ENCODE peak calls at places on chromosomes 4 and X, in six cellular contexts. Z is testis, D is A549, V is NCI-H526 treated with DMSO at 0.1 percent for 48 hours, I is bronchial epithelial cell, L is cardiac fibroblast. S is an unnamed sample.
A peak's percentile ranks its signal among the peaks of the same experiment; 100 is the strongest.

GRCh38 chrX:39427492-39428289 is 626.4 kb downstream of the MID1IP1 start:
- DNase-seq in Z (no peak), D (peak; percentile 7), V (no peak), I (peak; percentile 64), L (peak; percentile 48), S (peak; percentile 74)

GRCh38 chr4:7045961-7046921 is 3.1 kb downstream of the TADA2B start:
- DNase-seq in Z (no peak), D (no peak), V (no peak), I (no peak), L (no peak), S (peak; percentile 93)

GRCh38 chrX:26845051-26845450 is 618.1 kb downstream of the PPP4R3C start:
- DNase-seq in Z (peak; percentile 17), D (no peak), V (no peak), I (no peak), L (peak; percentile 58), S (no peak)

GRCh38 chr4:187480146-187481145 is 515.1 kb upstream of the ZFP42 start:
- DNase-seq in Z (peak; percentile 32), D (no peak), V (peak; percentile 36), I (peak; percentile 85), L (peak; percentile 57), S (no peak)

GRCh38 chrX:119692241-119693031 is 532 bp downstream of the SEPTIN6 start:
- DNase-seq in Z (peak; percentile 27), D (peak; percentile 37), V (peak; percentile 41), I (peak; percentile 18), L (peak; percentile 53), S (peak; percentile 23)

GRCh38 chr4:67019670-67020069 is 525.6 kb downstream of the CENPC start:
- DNase-seq in Z (no peak), D (no peak), V (no peak), I (no peak), L (peak; percentile 13), S (no peak)

GRCh38 chrX:71659959-71660358 is 7.4 kb upstream of the LOC101059915 start:
- DNase-seq in Z (no peak), D (no peak), V (no peak), I (no peak), L (no peak), S (no peak)

GRCh38 chrX:102959471-102959870 is 22.4 kb downstream of the RAB40AL start:
- DNase-seq in Z (no peak), D (no peak), V (no peak), I (peak; percentile 36), L (peak; percentile 81), S (peak; percentile 29)

GRCh38 chrX:2514131-2514530 is 13.4 kb upstream of the DHRSX start:
- DNase-seq in Z (no peak), D (no peak), V (no peak), I (no peak), L (no peak), S (no peak)

GRCh38 chr4:1794809-1795303 is 1.8 kb downstream of the FGFR3 start:
- DNase-seq in Z (no peak), D (no peak), V (no peak), I (no peak), L (no peak), S (no peak)

GRCh38 chr4:86114563-86114962 is 245.3 kb downstream of the MAPK10 start:
- DNase-seq in Z (no peak), D (no peak), V (no peak), I (no peak), L (no peak), S (no peak)

GRCh38 chrX:41720125-41720780 is 3.7 kb upstream of the GPR82 start:
- DNase-seq in Z (no peak), D (no peak), V (no peak), I (peak; percentile 12), L (peak; percentile 54), S (peak; percentile 4)

GRCh38 chrX:154598656-154599055 is 13.7 kb downstream of the CTAG1A start:
- DNase-seq in Z (no peak), D (no peak), V (no peak), I (no peak), L (no peak), S (no peak)

GRCh38 chr4:159280442-159281172 is 177.7 kb downstream of the RAPGEF2 start:
- DNase-seq in Z (no peak), D (peak; percentile 74), V (no peak), I (no peak), L (no peak), S (peak; percentile 39)

GRCh38 chr4:139556071-139556734 is at the start of gene SETD7:
- DNase-seq in Z (peak; percentile 84), D (peak; percentile 77), V (peak; percentile 52), I (peak; percentile 69), L (peak; percentile 80), S (peak; percentile 86)

GRCh38 chr4:53596901-53597300 is 5.6 kb upstream of the LNX1 start:
- DNase-seq in Z (no peak), D (no peak), V (no peak), I (no peak), L (no peak), S (no peak)

GRCh38 chr4:40662962-40663604 is 33.4 kb upstream of the RBM47 start:
- DNase-seq in Z (no peak), D (peak; percentile 82), V (no peak), I (peak; percentile 93), L (peak; percentile 86), S (peak; percentile 89)

GRCh38 chr4:2074588-2074987 is 15.5 kb downstream of the NAT8L start:
- DNase-seq in Z (no peak), D (no peak), V (no peak), I (no peak), L (no peak), S (no peak)

GRCh38 chr4:3845744-3846429 is 79.7 kb downstream of the ADRA2C start:
- DNase-seq in Z (no peak), D (no peak), V (no peak), I (no peak), L (no peak), S (no peak)

GRCh38 chr4:187118166-187118565 is 394.5 kb upstream of the FAT1 start:
- DNase-seq in Z (no peak), D (no peak), V (no peak), I (no peak), L (no peak), S (no peak)

GRCh38 chr4:125735107-125735506 is 420.4 kb downstream of the FAT4 start:
- DNase-seq in Z (peak; percentile 21), D (peak; percentile 83), V (no peak), I (peak; percentile 86), L (peak; percentile 94), S (peak; percentile 91)

GRCh38 chrX:13360146-13360545 is 40.3 kb upstream of the ATXN3L start:
- DNase-seq in Z (no peak), D (no peak), V (no peak), I (no peak), L (no peak), S (no peak)

GRCh38 chr4:85967872-85968271 is 392.0 kb downstream of the MAPK10 start:
- DNase-seq in Z (no peak), D (no peak), V (no peak), I (no peak), L (peak; percentile 68), S (peak; percentile 12)

GRCh38 chr4:168882650-168883233 is 127.3 kb downstream of the CBR4 start:
- DNase-seq in Z (no peak), D (peak; percentile 42), V (no peak), I (peak; percentile 49), L (peak; percentile 85), S (peak; percentile 43)

GRCh38 chr4:140757220-140757607 is 1.0 kb upstream of the TBC1D9 start:
- DNase-seq in Z (no peak), D (no peak), V (no peak), I (no peak), L (no peak), S (no peak)

GRCh38 chr4:122716825-122717448 is 15.6 kb upstream of the BBS12 start:
- DNase-seq in Z (peak; percentile 85), D (peak; percentile 61), V (peak; percentile 61), I (peak; percentile 61), L (peak; percentile 84), S (peak; percentile 65)

GRCh38 chr4:103318327-103318726 is 120.2 kb upstream of the CENPE start:
- DNase-seq in Z (no peak), D (no peak), V (no peak), I (no peak), L (no peak), S (no peak)

GRCh38 chr4:109560687-109561452 is 824 bp downstream of the MCUB start:
- DNase-seq in Z (peak; percentile 34), D (peak; percentile 19), V (peak; percentile 56), I (peak; percentile 72), L (peak; percentile 85), S (peak; percentile 81)

GRCh38 chrX:102599084-102599949 is at the start of gene ARMCX5:
- DNase-seq in Z (peak; percentile 86), D (peak; percentile 94), V (peak; percentile 82), I (peak; percentile 78), L (peak; percentile 88), S (peak; percentile 88)

GRCh38 chr4:152709675-152710438 is 30.1 kb upstream of the TMEM154 start:
- DNase-seq in Z (no peak), D (no peak), V (no peak), I (peak; percentile 97), L (peak; percentile 50), S (no peak)

GRCh38 chrX:283115-283845 is 2.1 kb downstream of the PLCXD1 start:
- DNase-seq in Z (peak; percentile 97), D (peak; percentile 96), V (no peak), I (peak; percentile 79), L (peak; percentile 89), S (peak; percentile 86)

GRCh38 chr4:1291091-1291490 is 1.4 kb downstream of the MAEA start:
- DNase-seq in Z (no peak), D (no peak), V (no peak), I (no peak), L (no peak), S (no peak)

S was measured in kidney tubule cell.